ENCODE peak calls at places on chromosomes 16 and 17, in nine cellular contexts. J is MM.1S, E is GM23338, D is OCI-LY7, A is endothelial cell of umbilical vein, B is Karpas-422, C is GM23248, H is GM12878, P is hepatocyte. Z is an unnamed sample.

GRCh38 chr17:74715144-74715543 is 2.4 kb upstream of the CD300LF start:
- DNase-seq in J (no peak), E (no peak), D (no peak), A (no peak), B (no peak), C (no peak), H (no peak), P (peak; percentile 72), Z (peak; percentile 16)

GRCh38 chr17:38628441-38628840 is 22.7 kb upstream of the SRCIN1 start:
- DNase-seq in J (no peak), E (peak; percentile 80), D (peak; percentile 22), A (no peak), B (peak; percentile 67), C (no peak), H (no peak), P (no peak), Z (no peak)

GRCh38 chr17:61168506-61168905 is 231.1 kb upstream of the TBX2 start:
- DNase-seq in J (no peak), E (no peak), D (no peak), A (no peak), B (no peak), C (peak; percentile 27), H (no peak), P (no peak), Z (peak; percentile 54)

GRCh38 chr16:47970291-47970931 is 185.4 kb downstream of the ABCC12 start:
- DNase-seq in J (no peak), E (peak; percentile 90), D (peak; percentile 12), A (peak; percentile 14), B (peak; percentile 82), C (peak; percentile 53), H (no peak), P (peak; percentile 83), Z (peak; percentile 36)

GRCh38 chr16:50025544-50025931 is 513 bp downstream of the CNEP1R1 start:
- DNase-seq in J (peak; percentile 28), E (no peak), D (peak; percentile 36), A (no peak), B (peak; percentile 61), C (peak; percentile 53), H (no peak), P (peak; percentile 38), Z (peak; percentile 4)

GRCh38 chr16:49884033-49884707 is 28.3 kb upstream of the ZNF423 start:
- DNase-seq in J (peak; percentile 20), E (no peak), D (no peak), A (no peak), B (no peak), C (peak; percentile 14), H (no peak), P (peak; percentile 69), Z (no peak)

GRCh38 chr16:4410335-4411075 is 5.9 kb downstream of the CORO7 start:
- DNase-seq in J (no peak), E (no peak), D (no peak), A (peak; percentile 67), B (no peak), C (peak; percentile 23), H (no peak), P (peak; percentile 72), Z (peak; percentile 89)

GRCh38 chr17:43691317-43691693 is 29.6 kb upstream of the MEOX1 start:
- DNase-seq in J (no peak), E (no peak), D (no peak), A (no peak), B (no peak), C (no peak), H (no peak), P (no peak), Z (no peak)

GRCh38 chr17:35766489-35766877 is 5.8 kb downstream of the C17orf50 start:
- DNase-seq in J (no peak), E (no peak), D (no peak), A (no peak), B (no peak), C (no peak), H (no peak), P (no peak), Z (no peak)

GRCh38 chr17:2613089-2613808 is 19.8 kb downstream of the PAFAH1B1 start:
- DNase-seq in J (no peak), E (no peak), D (no peak), A (no peak), B (no peak), C (no peak), H (no peak), P (no peak), Z (no peak)

GRCh38 chr16:14182999-14183398 is 111.9 kb downstream of the MRTFB start:
- DNase-seq in J (no peak), E (no peak), D (no peak), A (no peak), B (no peak), C (no peak), H (no peak), P (no peak), Z (no peak)

GRCh38 chr17:1490643-1491405 is 1.7 kb downstream of the MYO1C start:
- DNase-seq in J (peak; percentile 76), E (peak; percentile 80), D (peak; percentile 78), A (peak; percentile 59), B (peak; percentile 89), C (peak; percentile 76), H (no peak), P (peak; percentile 83), Z (no peak)

GRCh38 chr16:22191089-22191965 is 14.8 kb upstream of the EEF2K start:
- DNase-seq in J (peak; percentile 95), E (peak; percentile 99), D (peak; percentile 95), A (peak; percentile 97), B (peak; percentile 99), C (peak; percentile 100), H (peak; percentile 91), P (peak; percentile 99), Z (peak; percentile 92)

GRCh38 chr17:68807998-68808772 is 147.0 kb downstream of the ABCA8 start:
- DNase-seq in J (no peak), E (no peak), D (no peak), A (no peak), B (no peak), C (peak; percentile 58), H (no peak), P (no peak), Z (peak; percentile 17)

GRCh38 chr17:31266042-31266441 is 31.0 kb downstream of the OMG start:
- DNase-seq in J (no peak), E (peak; percentile 50), D (peak; percentile 21), A (no peak), B (peak; percentile 55), C (no peak), H (no peak), P (no peak), Z (no peak)

DNA sequence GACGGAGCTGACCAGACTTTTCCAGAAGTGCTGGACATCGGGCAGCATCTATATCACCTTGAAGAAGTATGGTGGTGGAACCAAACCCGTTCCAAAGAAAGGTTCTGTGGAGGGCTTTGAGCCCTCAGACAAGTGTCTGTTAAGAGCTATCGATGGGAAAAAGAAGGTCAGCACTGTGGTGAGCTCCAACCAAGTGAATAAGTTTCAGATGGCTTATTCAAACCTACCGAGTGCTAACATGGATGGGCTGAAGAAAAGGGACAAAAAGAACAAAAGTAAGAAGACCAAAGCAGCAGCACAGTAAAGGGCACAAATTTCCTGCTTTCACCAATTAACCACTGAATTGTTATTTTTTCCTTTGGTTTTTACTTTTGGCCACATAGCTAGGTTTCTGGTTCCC is 6.9 kb downstream of the KAT7 start:
- DNase-seq in J (no peak), E (no peak), D (no peak), A (no peak), B (peak; percentile 25), C (no peak), H (no peak), P (no peak), Z (no peak)
- H4K20me1 ChIP-seq in J (peaks cover 20% of the 10 kb centered on the region), E (peaks cover 36% of the 10 kb centered on the region), D (peaks cover 13% of the 10 kb centered on the region), A (peaks cover 6% of the 10 kb centered on the region), B (peaks cover 23% of the 10 kb centered on the region), C (peaks cover 8% of the 10 kb centered on the region), H (peaks cover 3% of the 10 kb centered on the region), P (peaks cover 49% of the 10 kb centered on the region), Z (peaks cover 52% of the 10 kb centered on the region)

DNA sequence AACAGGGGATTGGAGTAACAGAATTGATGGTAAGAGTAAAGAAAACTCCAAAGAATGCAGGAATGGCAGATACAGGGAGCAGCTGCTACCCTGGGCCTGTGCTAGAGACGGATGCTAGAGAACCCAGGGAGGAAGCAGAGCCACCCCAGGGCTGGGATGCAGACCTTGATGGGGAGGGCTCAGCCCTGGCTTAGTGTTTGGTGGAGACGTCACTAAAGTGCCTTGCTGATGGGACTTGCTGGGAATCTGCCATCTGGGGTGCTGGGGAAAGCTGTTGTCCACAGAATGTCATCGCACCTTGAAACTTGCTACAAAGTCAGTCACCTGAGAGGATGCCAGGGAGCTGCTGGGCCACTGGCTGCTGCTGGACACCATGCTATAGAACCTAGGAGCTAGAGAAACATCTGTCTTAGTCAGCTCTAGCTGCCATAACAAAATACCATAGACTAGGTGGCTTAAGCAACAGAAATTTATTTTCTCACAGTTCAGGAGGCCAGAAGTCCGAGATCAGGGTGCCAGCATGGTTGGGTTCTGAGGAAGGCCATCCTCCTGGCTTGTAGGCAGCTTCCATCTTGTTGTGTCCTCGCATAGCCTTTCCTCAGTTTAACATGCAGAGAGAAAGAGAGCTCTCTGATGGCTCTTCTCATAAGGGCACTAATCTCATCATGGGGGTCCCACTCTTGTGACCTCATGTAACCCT is 15.3 kb downstream of the MT1X start:
- DNase-seq in J (no peak), E (no peak), D (no peak), A (no peak), B (no peak), C (no peak), H (no peak), P (no peak), Z (no peak)
- H4K20me1 ChIP-seq in J (no peaks in the 10 kb centered on the region), E (no peaks in the 10 kb centered on the region), D (no peaks in the 10 kb centered on the region), A (no peaks in the 10 kb centered on the region), B (no peaks in the 10 kb centered on the region), C (no peaks in the 10 kb centered on the region), H (no peaks in the 10 kb centered on the region), P (no peaks in the 10 kb centered on the region), Z (no peaks in the 10 kb centered on the region)

DNA sequence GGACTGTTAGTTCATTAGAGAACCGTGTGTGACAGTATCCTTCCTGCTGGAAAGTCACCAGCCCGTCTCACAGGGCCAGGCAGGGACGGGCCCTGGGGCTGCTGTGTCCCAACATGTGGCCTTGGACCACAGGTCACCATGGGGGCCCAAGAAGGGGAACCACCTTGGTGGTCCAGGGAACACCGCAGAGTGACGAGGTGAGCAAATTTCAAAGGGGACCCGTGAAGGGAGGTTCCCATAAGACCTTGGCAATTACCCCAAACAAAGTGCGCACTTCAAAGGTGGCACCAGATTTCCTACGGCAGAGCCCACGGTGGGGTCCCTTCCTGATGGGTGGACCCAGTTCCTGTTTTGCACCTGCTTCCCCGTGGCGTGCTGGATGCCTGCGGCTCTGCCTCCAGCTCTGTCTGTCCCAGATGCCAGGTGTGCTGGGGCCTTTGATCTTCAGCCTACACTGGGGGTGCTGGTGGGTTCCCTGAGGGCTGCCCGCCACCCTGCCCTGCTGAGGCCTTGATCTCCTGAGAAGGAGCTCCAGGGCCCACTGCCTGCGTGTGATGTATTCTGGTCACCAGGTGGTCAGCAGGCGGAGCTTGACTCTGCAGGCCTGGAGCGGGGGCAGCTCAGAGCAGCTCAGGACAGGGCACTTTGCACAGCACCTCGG is 27.0 kb downstream of the SLC7A5 start:
- DNase-seq in J (no peak), E (no peak), D (peak; percentile 77), A (no peak), B (no peak), C (no peak), H (no peak), P (no peak), Z (no peak)
- H4K20me1 ChIP-seq in J (no peaks in the 10 kb centered on the region), E (peaks cover 20% of the 10 kb centered on the region), D (peaks cover 9% of the 10 kb centered on the region), A (no peaks in the 10 kb centered on the region), B (peaks cover 86% of the 10 kb centered on the region), C (no peaks in the 10 kb centered on the region), H (no peaks in the 10 kb centered on the region), P (no peaks in the 10 kb centered on the region), Z (peaks cover 96% of the 10 kb centered on the region)

DNA sequence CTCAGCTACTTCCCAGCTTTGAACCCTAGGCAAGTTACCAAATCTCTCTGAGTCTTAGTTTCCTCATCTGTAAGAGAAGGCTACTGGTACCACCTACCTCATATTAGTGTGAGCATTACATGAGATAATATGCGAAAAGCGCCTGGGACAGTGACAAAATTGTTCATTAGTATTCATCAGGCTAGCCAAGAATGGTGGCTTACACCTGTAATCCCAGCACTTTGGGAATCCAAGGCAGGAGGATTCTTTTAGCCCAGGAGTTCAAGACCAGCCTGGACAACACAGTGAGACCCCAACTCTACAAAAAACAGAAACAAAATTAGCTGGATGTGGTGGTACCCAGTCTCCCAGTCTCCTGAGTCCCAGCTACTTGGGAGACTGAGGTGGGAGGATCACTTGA is 3.3 kb downstream of the PLCD3 start:
- DNase-seq in J (no peak), E (no peak), D (no peak), A (no peak), B (no peak), C (no peak), H (no peak), P (no peak), Z (no peak)
- H4K20me1 ChIP-seq in J (no peaks in the 10 kb centered on the region), E (no peaks in the 10 kb centered on the region), D (no peaks in the 10 kb centered on the region), A (no peaks in the 10 kb centered on the region), B (no peaks in the 10 kb centered on the region), C (no peaks in the 10 kb centered on the region), H (no peaks in the 10 kb centered on the region), P (no peaks in the 10 kb centered on the region), Z (peaks cover 12% of the 10 kb centered on the region)

Z was measured in astrocyte.